ENCODE peak calls at places on chromosomes 1 and 21, in nine cellular contexts. L is uterus, B is iris pigment epithelial cell, U is Right ventricle myocardium superior, G is breast epithelium, V is KBM-7, S is Daoy, Q is smooth muscle cell of the brain vasculature, W is NCI-H1105 treated with DMSO at 0.1 percent for 48 hours. J is an unnamed sample.
A peak's percentile ranks its signal among the peaks of the same experiment; 100 is the strongest.

GRCh38 chr21:34697826-34698225 is 29.0 kb downstream of the CLIC6 start:
- DNase-seq in L (no peak), B (no peak), U (no peak), G (no peak), V (no peak), S (no peak), Q (no peak), W (no peak), J (no peak)

GRCh38 chr21:45339430-45340405 is 52.0 kb upstream of the POFUT2 start:
- DNase-seq in L (no peak), B (no peak), U (peak; percentile 37), G (no peak), V (no peak), S (no peak), Q (no peak), W (no peak), J (no peak)

GRCh38 chr21:39347537-39347936 is 1.4 kb downstream of the HMGN1 start:
- DNase-seq in L (no peak), B (no peak), U (no peak), G (no peak), V (peak; percentile 42), S (no peak), Q (no peak), W (no peak), J (no peak)

GRCh38 chr1:244969355-244970235 is 105.3 kb upstream of the HNRNPU start:
- DNase-seq in L (peak; percentile 76), B (peak; percentile 91), U (peak; percentile 87), G (peak; percentile 78), V (peak; percentile 83), S (peak; percentile 84), Q (peak; percentile 67), W (peak; percentile 78), J (peak; percentile 69)

GRCh38 chr1:47175227-47175934 is 14.5 kb downstream of the PDZK1IP1 start:
- DNase-seq in L (no peak), B (peak; percentile 65), U (no peak), G (no peak), V (peak; percentile 89), S (peak; percentile 70), Q (peak; percentile 17), W (peak; percentile 67), J (peak; percentile 79)

GRCh38 chr1:151211972-151212705 is 13.8 kb downstream of the PIP5K1A start:
- DNase-seq in L (no peak), B (peak; percentile 70), U (no peak), G (no peak), V (no peak), S (no peak), Q (no peak), W (no peak), J (no peak)

GRCh38 chr21:35206141-35207125 is 157.3 kb upstream of the RUNX1 start:
- DNase-seq in L (no peak), B (no peak), U (no peak), G (peak; percentile 66), V (peak; percentile 41), S (peak; percentile 82), Q (no peak), W (no peak), J (no peak)

GRCh38 chr21:28336299-28336698 is 656.4 kb downstream of the LTN1 start:
- DNase-seq in L (no peak), B (peak; percentile 85), U (no peak), G (no peak), V (no peak), S (peak; percentile 5), Q (peak; percentile 36), W (no peak), J (peak; percentile 63)

GRCh38 chr1:236156512-236157208 is 14.3 kb downstream of the GPR137B start:
- DNase-seq in L (no peak), B (no peak), U (peak; percentile 69), G (no peak), V (no peak), S (no peak), Q (no peak), W (no peak), J (no peak)

GRCh38 chr1:99170516-99170915 is 93.8 kb upstream of the PLPPR4 start:
- DNase-seq in L (no peak), B (peak; percentile 14), U (no peak), G (no peak), V (no peak), S (peak; percentile 15), Q (no peak), W (no peak), J (no peak)

GRCh38 chr1:234722904-234723588 is 113.1 kb upstream of the IRF2BP2 start:
- DNase-seq in L (peak; percentile 78), B (peak; percentile 95), U (peak; percentile 74), G (peak; percentile 78), V (no peak), S (peak; percentile 89), Q (no peak), W (no peak), J (peak; percentile 72)